ENCODE peak calls at places on chromosome 14, in seven cellular contexts. One of them, this sample, is unnamed.

GRCh38 chr14:65263161-65263788 is 149.3 kb upstream of the FUT8 start:
- DNase-seq in Caki2: no peak
- DNase-seq in stimulated activated CD4-positive, alpha-beta T cell treated with anti-CD3 and anti-CD28 coated beads, Interleukin-2, amount 100 ng/mL, for 48 hours: no peak
- DNase-seq in stimulated activated CD8-positive, alpha-beta memory T cell treated with anti-CD3 and anti-CD28 coated beads, Interleukin-12 subunit alpha, Interleukin-12 subunit beta, amount 100 ng/mL, for 1 hour: no peak
- DNase-seq in left ventricle myocardium inferior: no peak
- DNase-seq in activated T-helper 1 cell treated with anti-CD3 and anti-CD28 coated beads, Interleukin-2, amount 50 U/mL, for 16 hours: no peak
- DNase-seq in M059J: peak; percentile 52
- DNase-seq in this sample: no peak

GRCh38 chr14:59123526-59123925 is 64.9 kb upstream of the DAAM1 start:
- DNase-seq in Caki2: no peak
- DNase-seq in stimulated activated CD8-positive, alpha-beta memory T cell treated with anti-CD3 and anti-CD28 coated beads, Interleukin-12 subunit alpha, Interleukin-12 subunit beta, amount 100 ng/mL, for 1 hour: no peak
- DNase-seq in left ventricle myocardium inferior: no peak
- DNase-seq in M059J: no peak
- DNase-seq in activated T-helper 1 cell treated with anti-CD3 and anti-CD28 coated beads, Interleukin-2, amount 50 U/mL, for 16 hours: no peak
- DNase-seq in stimulated activated CD4-positive, alpha-beta T cell treated with anti-CD3 and anti-CD28 coated beads, Interleukin-2, amount 100 ng/mL, for 48 hours: no peak
- DNase-seq in this sample: no peak

GRCh38 chr14:104528496-104528895 is 51.1 kb upstream of the C14orf180 start:
- DNase-seq in Caki2: no peak
- DNase-seq in stimulated activated CD8-positive, alpha-beta memory T cell treated with anti-CD3 and anti-CD28 coated beads, Interleukin-12 subunit alpha, Interleukin-12 subunit beta, amount 100 ng/mL, for 1 hour: no peak
- DNase-seq in M059J: no peak
- DNase-seq in left ventricle myocardium inferior: no peak
- DNase-seq in stimulated activated CD4-positive, alpha-beta T cell treated with anti-CD3 and anti-CD28 coated beads, Interleukin-2, amount 100 ng/mL, for 48 hours: no peak
- DNase-seq in activated T-helper 1 cell treated with anti-CD3 and anti-CD28 coated beads, Interleukin-2, amount 50 U/mL, for 16 hours: no peak
- DNase-seq in this sample: no peak

GRCh38 chr14:101673873-101674272 is 87.6 kb upstream of the PPP2R5C start:
- DNase-seq in stimulated activated CD4-positive, alpha-beta T cell treated with anti-CD3 and anti-CD28 coated beads, Interleukin-2, amount 100 ng/mL, for 48 hours: no peak
- DNase-seq in activated T-helper 1 cell treated with anti-CD3 and anti-CD28 coated beads, Interleukin-2, amount 50 U/mL, for 16 hours: no peak
- DNase-seq in Caki2: no peak
- DNase-seq in left ventricle myocardium inferior: no peak
- DNase-seq in M059J: no peak
- DNase-seq in stimulated activated CD8-positive, alpha-beta memory T cell treated with anti-CD3 and anti-CD28 coated beads, Interleukin-12 subunit alpha, Interleukin-12 subunit beta, amount 100 ng/mL, for 1 hour: no peak
- DNase-seq in this sample: no peak

GRCh38 chr14:72636094-72636493 is 257.8 kb downstream of the DPF3 start:
- DNase-seq in Caki2: no peak
- DNase-seq in stimulated activated CD8-positive, alpha-beta memory T cell treated with anti-CD3 and anti-CD28 coated beads, Interleukin-12 subunit alpha, Interleukin-12 subunit beta, amount 100 ng/mL, for 1 hour: no peak
- DNase-seq in left ventricle myocardium inferior: no peak
- DNase-seq in M059J: no peak
- DNase-seq in activated T-helper 1 cell treated with anti-CD3 and anti-CD28 coated beads, Interleukin-2, amount 50 U/mL, for 16 hours: no peak
- DNase-seq in stimulated activated CD4-positive, alpha-beta T cell treated with anti-CD3 and anti-CD28 coated beads, Interleukin-2, amount 100 ng/mL, for 48 hours: no peak
- DNase-seq in this sample: no peak

GRCh38 chr14:58768977-58769376 is 131.2 kb downstream of the DACT1 start:
- DNase-seq in Caki2: no peak
- DNase-seq in activated T-helper 1 cell treated with anti-CD3 and anti-CD28 coated beads, Interleukin-2, amount 50 U/mL, for 16 hours: no peak
- DNase-seq in stimulated activated CD4-positive, alpha-beta T cell treated with anti-CD3 and anti-CD28 coated beads, Interleukin-2, amount 100 ng/mL, for 48 hours: no peak
- DNase-seq in stimulated activated CD8-positive, alpha-beta memory T cell treated with anti-CD3 and anti-CD28 coated beads, Interleukin-12 subunit alpha, Interleukin-12 subunit beta, amount 100 ng/mL, for 1 hour: no peak
- DNase-seq in M059J: no peak
- DNase-seq in left ventricle myocardium inferior: no peak
- DNase-seq in this sample: no peak

GRCh38 chr14:61625171-61625570 is 70.1 kb upstream of the HIF1A start:
- DNase-seq in M059J: peak; percentile 61
- DNase-seq in stimulated activated CD8-positive, alpha-beta memory T cell treated with anti-CD3 and anti-CD28 coated beads, Interleukin-12 subunit alpha, Interleukin-12 subunit beta, amount 100 ng/mL, for 1 hour: no peak
- DNase-seq in stimulated activated CD4-positive, alpha-beta T cell treated with anti-CD3 and anti-CD28 coated beads, Interleukin-2, amount 100 ng/mL, for 48 hours: no peak
- DNase-seq in left ventricle myocardium inferior: no peak
- DNase-seq in activated T-helper 1 cell treated with anti-CD3 and anti-CD28 coated beads, Interleukin-2, amount 50 U/mL, for 16 hours: no peak
- DNase-seq in Caki2: peak; percentile 23
- DNase-seq in this sample: no peak

GRCh38 chr14:56145965-56146364 is 27.8 kb downstream of the PELI2 start:
- DNase-seq in stimulated activated CD8-positive, alpha-beta memory T cell treated with anti-CD3 and anti-CD28 coated beads, Interleukin-12 subunit alpha, Interleukin-12 subunit beta, amount 100 ng/mL, for 1 hour: no peak
- DNase-seq in Caki2: no peak
- DNase-seq in activated T-helper 1 cell treated with anti-CD3 and anti-CD28 coated beads, Interleukin-2, amount 50 U/mL, for 16 hours: no peak
- DNase-seq in M059J: peak; percentile 72
- DNase-seq in left ventricle myocardium inferior: no peak
- DNase-seq in stimulated activated CD4-positive, alpha-beta T cell treated with anti-CD3 and anti-CD28 coated beads, Interleukin-2, amount 100 ng/mL, for 48 hours: no peak
- DNase-seq in this sample: no peak

GRCh38 chr14:74956000-74956279 is 543 bp upstream of the PGF start:
- DNase-seq in stimulated activated CD8-positive, alpha-beta memory T cell treated with anti-CD3 and anti-CD28 coated beads, Interleukin-12 subunit alpha, Interleukin-12 subunit beta, amount 100 ng/mL, for 1 hour: no peak
- DNase-seq in Caki2: no peak
- DNase-seq in activated T-helper 1 cell treated with anti-CD3 and anti-CD28 coated beads, Interleukin-2, amount 50 U/mL, for 16 hours: no peak
- DNase-seq in M059J: no peak
- DNase-seq in stimulated activated CD4-positive, alpha-beta T cell treated with anti-CD3 and anti-CD28 coated beads, Interleukin-2, amount 100 ng/mL, for 48 hours: no peak
- DNase-seq in left ventricle myocardium inferior: no peak
- DNase-seq in this sample: no peak

GRCh38 chr14:92690171-92691011 is 58.0 kb downstream of the LGMN start:
- DNase-seq in stimulated activated CD8-positive, alpha-beta memory T cell treated with anti-CD3 and anti-CD28 coated beads, Interleukin-12 subunit alpha, Interleukin-12 subunit beta, amount 100 ng/mL, for 1 hour: no peak
- DNase-seq in Caki2: peak; percentile 44
- DNase-seq in stimulated activated CD4-positive, alpha-beta T cell treated with anti-CD3 and anti-CD28 coated beads, Interleukin-2, amount 100 ng/mL, for 48 hours: no peak
- DNase-seq in left ventricle myocardium inferior: no peak
- DNase-seq in M059J: peak; percentile 63
- DNase-seq in activated T-helper 1 cell treated with anti-CD3 and anti-CD28 coated beads, Interleukin-2, amount 50 U/mL, for 16 hours: no peak
- DNase-seq in this sample: peak; percentile 42

GRCh38 chr14:94686511-94687160 is 74.4 kb downstream of the SERPINA3 start:
- DNase-seq in stimulated activated CD4-positive, alpha-beta T cell treated with anti-CD3 and anti-CD28 coated beads, Interleukin-2, amount 100 ng/mL, for 48 hours: no peak
- DNase-seq in M059J: no peak
- DNase-seq in stimulated activated CD8-positive, alpha-beta memory T cell treated with anti-CD3 and anti-CD28 coated beads, Interleukin-12 subunit alpha, Interleukin-12 subunit beta, amount 100 ng/mL, for 1 hour: no peak
- DNase-seq in Caki2: no peak
- DNase-seq in left ventricle myocardium inferior: no peak
- DNase-seq in activated T-helper 1 cell treated with anti-CD3 and anti-CD28 coated beads, Interleukin-2, amount 50 U/mL, for 16 hours: no peak
- DNase-seq in this sample: no peak

GRCh38 chr14:75418779-75419768 is 8.7 kb upstream of the JDP2 start:
- DNase-seq in left ventricle myocardium inferior: no peak
- DNase-seq in stimulated activated CD4-positive, alpha-beta T cell treated with anti-CD3 and anti-CD28 coated beads, Interleukin-2, amount 100 ng/mL, for 48 hours: peak; percentile 39
- DNase-seq in M059J: no peak
- DNase-seq in Caki2: peak; percentile 12
- DNase-seq in stimulated activated CD8-positive, alpha-beta memory T cell treated with anti-CD3 and anti-CD28 coated beads, Interleukin-12 subunit alpha, Interleukin-12 subunit beta, amount 100 ng/mL, for 1 hour: no peak
- DNase-seq in activated T-helper 1 cell treated with anti-CD3 and anti-CD28 coated beads, Interleukin-2, amount 50 U/mL, for 16 hours: no peak
- DNase-seq in this sample: no peak

GRCh38 chr14:77306406-77307098 is 14.1 kb downstream of the POMT2 start:
- DNase-seq in activated T-helper 1 cell treated with anti-CD3 and anti-CD28 coated beads, Interleukin-2, amount 50 U/mL, for 16 hours: no peak
- DNase-seq in left ventricle myocardium inferior: no peak
- DNase-seq in M059J: no peak
- DNase-seq in stimulated activated CD4-positive, alpha-beta T cell treated with anti-CD3 and anti-CD28 coated beads, Interleukin-2, amount 100 ng/mL, for 48 hours: no peak
- DNase-seq in stimulated activated CD8-positive, alpha-beta memory T cell treated with anti-CD3 and anti-CD28 coated beads, Interleukin-12 subunit alpha, Interleukin-12 subunit beta, amount 100 ng/mL, for 1 hour: no peak
- DNase-seq in Caki2: no peak
- DNase-seq in this sample: no peak

GRCh38 chr14:37697489-37698121 is 102.2 kb downstream of the TTC6 start:
- DNase-seq in left ventricle myocardium inferior: no peak
- DNase-seq in stimulated activated CD8-positive, alpha-beta memory T cell treated with anti-CD3 and anti-CD28 coated beads, Interleukin-12 subunit alpha, Interleukin-12 subunit beta, amount 100 ng/mL, for 1 hour: no peak
- DNase-seq in activated T-helper 1 cell treated with anti-CD3 and anti-CD28 coated beads, Interleukin-2, amount 50 U/mL, for 16 hours: no peak
- DNase-seq in M059J: peak; percentile 38
- DNase-seq in stimulated activated CD4-positive, alpha-beta T cell treated with anti-CD3 and anti-CD28 coated beads, Interleukin-2, amount 100 ng/mL, for 48 hours: no peak
- DNase-seq in Caki2: peak; percentile 70
- DNase-seq in this sample: peak; percentile 88

GRCh38 chr14:54570651-54571415 is 3.9 kb downstream of the SAMD4A start:
- DNase-seq in activated T-helper 1 cell treated with anti-CD3 and anti-CD28 coated beads, Interleukin-2, amount 50 U/mL, for 16 hours: no peak
- DNase-seq in stimulated activated CD4-positive, alpha-beta T cell treated with anti-CD3 and anti-CD28 coated beads, Interleukin-2, amount 100 ng/mL, for 48 hours: no peak
- DNase-seq in M059J: peak; percentile 83
- DNase-seq in left ventricle myocardium inferior: no peak
- DNase-seq in Caki2: no peak
- DNase-seq in stimulated activated CD8-positive, alpha-beta memory T cell treated with anti-CD3 and anti-CD28 coated beads, Interleukin-12 subunit alpha, Interleukin-12 subunit beta, amount 100 ng/mL, for 1 hour: no peak
- DNase-seq in this sample: peak; percentile 58

GRCh38 chr14:78083837-78084236 is 86.3 kb upstream of the NRXN3 start:
- DNase-seq in stimulated activated CD4-positive, alpha-beta T cell treated with anti-CD3 and anti-CD28 coated beads, Interleukin-2, amount 100 ng/mL, for 48 hours: no peak
- DNase-seq in left ventricle myocardium inferior: no peak
- DNase-seq in activated T-helper 1 cell treated with anti-CD3 and anti-CD28 coated beads, Interleukin-2, amount 50 U/mL, for 16 hours: no peak
- DNase-seq in M059J: no peak
- DNase-seq in stimulated activated CD8-positive, alpha-beta memory T cell treated with anti-CD3 and anti-CD28 coated beads, Interleukin-12 subunit alpha, Interleukin-12 subunit beta, amount 100 ng/mL, for 1 hour: no peak
- DNase-seq in Caki2: peak; percentile 22
- DNase-seq in this sample: no peak

GRCh38 chr14:68133856-68134255 is 314.3 kb downstream of the RAD51B start:
- DNase-seq in Caki2: no peak
- DNase-seq in M059J: no peak
- DNase-seq in left ventricle myocardium inferior: no peak
- DNase-seq in stimulated activated CD8-positive, alpha-beta memory T cell treated with anti-CD3 and anti-CD28 coated beads, Interleukin-12 subunit alpha, Interleukin-12 subunit beta, amount 100 ng/mL, for 1 hour: no peak
- DNase-seq in stimulated activated CD4-positive, alpha-beta T cell treated with anti-CD3 and anti-CD28 coated beads, Interleukin-2, amount 100 ng/mL, for 48 hours: no peak
- DNase-seq in activated T-helper 1 cell treated with anti-CD3 and anti-CD28 coated beads, Interleukin-2, amount 50 U/mL, for 16 hours: no peak
- DNase-seq in this sample: no peak

GRCh38 chr14:88492272-88493089 is 62.3 kb downstream of the PTPN21 start:
- DNase-seq in Caki2: peak; percentile 21
- DNase-seq in stimulated activated CD8-positive, alpha-beta memory T cell treated with anti-CD3 and anti-CD28 coated beads, Interleukin-12 subunit alpha, Interleukin-12 subunit beta, amount 100 ng/mL, for 1 hour: peak; percentile 33
- DNase-seq in activated T-helper 1 cell treated with anti-CD3 and anti-CD28 coated beads, Interleukin-2, amount 50 U/mL, for 16 hours: peak; percentile 15
- DNase-seq in left ventricle myocardium inferior: no peak
- DNase-seq in stimulated activated CD4-positive, alpha-beta T cell treated with anti-CD3 and anti-CD28 coated beads, Interleukin-2, amount 100 ng/mL, for 48 hours: peak; percentile 72
- DNase-seq in M059J: peak; percentile 52
- DNase-seq in this sample: peak; percentile 64

GRCh38 chr14:21264025-21264801 is 5.0 kb downstream of the HNRNPC start:
- DNase-seq in Caki2: peak; percentile 40
- DNase-seq in stimulated activated CD4-positive, alpha-beta T cell treated with anti-CD3 and anti-CD28 coated beads, Interleukin-2, amount 100 ng/mL, for 48 hours: no peak
- DNase-seq in left ventricle myocardium inferior: no peak
- DNase-seq in activated T-helper 1 cell treated with anti-CD3 and anti-CD28 coated beads, Interleukin-2, amount 50 U/mL, for 16 hours: no peak
- DNase-seq in M059J: peak; percentile 86
- DNase-seq in stimulated activated CD8-positive, alpha-beta memory T cell treated with anti-CD3 and anti-CD28 coated beads, Interleukin-12 subunit alpha, Interleukin-12 subunit beta, amount 100 ng/mL, for 1 hour: no peak
- DNase-seq in this sample: peak; percentile 55

GRCh38 chr14:57171903-57172302 is 96.8 kb downstream of the EXOC5 start:
- DNase-seq in Caki2: no peak
- DNase-seq in left ventricle myocardium inferior: no peak
- DNase-seq in M059J: no peak
- DNase-seq in stimulated activated CD4-positive, alpha-beta T cell treated with anti-CD3 and anti-CD28 coated beads, Interleukin-2, amount 100 ng/mL, for 48 hours: no peak
- DNase-seq in activated T-helper 1 cell treated with anti-CD3 and anti-CD28 coated beads, Interleukin-2, amount 50 U/mL, for 16 hours: no peak
- DNase-seq in stimulated activated CD8-positive, alpha-beta memory T cell treated with anti-CD3 and anti-CD28 coated beads, Interleukin-12 subunit alpha, Interleukin-12 subunit beta, amount 100 ng/mL, for 1 hour: no peak
- DNase-seq in this sample: no peak

GRCh38 chr14:101444116-101444515 is 117.2 kb upstream of the DIO3 start:
- DNase-seq in stimulated activated CD8-positive, alpha-beta memory T cell treated with anti-CD3 and anti-CD28 coated beads, Interleukin-12 subunit alpha, Interleukin-12 subunit beta, amount 100 ng/mL, for 1 hour: no peak
- DNase-seq in stimulated activated CD4-positive, alpha-beta T cell treated with anti-CD3 and anti-CD28 coated beads, Interleukin-2, amount 100 ng/mL, for 48 hours: no peak
- DNase-seq in left ventricle myocardium inferior: no peak
- DNase-seq in M059J: peak; percentile 70
- DNase-seq in Caki2: peak; percentile 8
- DNase-seq in activated T-helper 1 cell treated with anti-CD3 and anti-CD28 coated beads, Interleukin-2, amount 50 U/mL, for 16 hours: no peak
- DNase-seq in this sample: peak; percentile 68

GRCh38 chr14:78614651-78615050 is 444.5 kb downstream of the NRXN3 start:
- DNase-seq in left ventricle myocardium inferior: no peak
- DNase-seq in stimulated activated CD8-positive, alpha-beta memory T cell treated with anti-CD3 and anti-CD28 coated beads, Interleukin-12 subunit alpha, Interleukin-12 subunit beta, amount 100 ng/mL, for 1 hour: no peak
- DNase-seq in activated T-helper 1 cell treated with anti-CD3 and anti-CD28 coated beads, Interleukin-2, amount 50 U/mL, for 16 hours: no peak
- DNase-seq in stimulated activated CD4-positive, alpha-beta T cell treated with anti-CD3 and anti-CD28 coated beads, Interleukin-2, amount 100 ng/mL, for 48 hours: no peak
- DNase-seq in Caki2: no peak
- DNase-seq in M059J: no peak
- DNase-seq in this sample: no peak

GRCh38 chr14:94341654-94342333 is 18.7 kb upstream of the SERPINA6 start:
- DNase-seq in left ventricle myocardium inferior: no peak
- DNase-seq in stimulated activated CD8-positive, alpha-beta memory T cell treated with anti-CD3 and anti-CD28 coated beads, Interleukin-12 subunit alpha, Interleukin-12 subunit beta, amount 100 ng/mL, for 1 hour: no peak
- DNase-seq in activated T-helper 1 cell treated with anti-CD3 and anti-CD28 coated beads, Interleukin-2, amount 50 U/mL, for 16 hours: no peak
- DNase-seq in M059J: no peak
- DNase-seq in Caki2: no peak
- DNase-seq in stimulated activated CD4-positive, alpha-beta T cell treated with anti-CD3 and anti-CD28 coated beads, Interleukin-2, amount 100 ng/mL, for 48 hours: no peak
- DNase-seq in this sample: no peak

GRCh38 chr14:51335521-51335920 is 95.5 kb downstream of the TMX1 start:
- DNase-seq in M059J: no peak
- DNase-seq in left ventricle myocardium inferior: peak; percentile 68
- DNase-seq in activated T-helper 1 cell treated with anti-CD3 and anti-CD28 coated beads, Interleukin-2, amount 50 U/mL, for 16 hours: no peak
- DNase-seq in Caki2: no peak
- DNase-seq in stimulated activated CD4-positive, alpha-beta T cell treated with anti-CD3 and anti-CD28 coated beads, Interleukin-2, amount 100 ng/mL, for 48 hours: no peak
- DNase-seq in stimulated activated CD8-positive, alpha-beta memory T cell treated with anti-CD3 and anti-CD28 coated beads, Interleukin-12 subunit alpha, Interleukin-12 subunit beta, amount 100 ng/mL, for 1 hour: no peak
- DNase-seq in this sample: no peak

GRCh38 chr14:96052541-96053105 is 13.5 kb downstream of the C14orf132 start:
- DNase-seq in stimulated activated CD4-positive, alpha-beta T cell treated with anti-CD3 and anti-CD28 coated beads, Interleukin-2, amount 100 ng/mL, for 48 hours: no peak
- DNase-seq in left ventricle myocardium inferior: no peak
- DNase-seq in stimulated activated CD8-positive, alpha-beta memory T cell treated with anti-CD3 and anti-CD28 coated beads, Interleukin-12 subunit alpha, Interleukin-12 subunit beta, amount 100 ng/mL, for 1 hour: no peak
- DNase-seq in M059J: peak; percentile 46
- DNase-seq in activated T-helper 1 cell treated with anti-CD3 and anti-CD28 coated beads, Interleukin-2, amount 50 U/mL, for 16 hours: no peak
- DNase-seq in Caki2: no peak
- DNase-seq in this sample: no peak

GRCh38 chr14:20609215-20610001 is 18.2 kb upstream of the RNASE12 start:
- DNase-seq in left ventricle myocardium inferior: peak; percentile 42
- DNase-seq in M059J: peak; percentile 89
- DNase-seq in stimulated activated CD4-positive, alpha-beta T cell treated with anti-CD3 and anti-CD28 coated beads, Interleukin-2, amount 100 ng/mL, for 48 hours: peak; percentile 69
- DNase-seq in activated T-helper 1 cell treated with anti-CD3 and anti-CD28 coated beads, Interleukin-2, amount 50 U/mL, for 16 hours: peak; percentile 44
- DNase-seq in stimulated activated CD8-positive, alpha-beta memory T cell treated with anti-CD3 and anti-CD28 coated beads, Interleukin-12 subunit alpha, Interleukin-12 subunit beta, amount 100 ng/mL, for 1 hour: peak; percentile 43
- DNase-seq in Caki2: peak; percentile 82
- DNase-seq in this sample: peak; percentile 91